ENCODE peak calls at places on chromosome 9, in four cellular contexts. L is EL; C is activated CD4-positive, alpha-beta T cell treated with anti-CD3 and anti-CD28 coated beads, Interleukin-2, amount 50 U/mL, for 24 hours; E is amygdala. K is an unnamed sample.

GRCh38 chr9:135394699-135395645 is 84.6 kb upstream of the PPP1R26 start:
- DNase-seq in L (no peak), C (no peak), E (peak; percentile 18), K (no peak)

GRCh38 chr9:97755618-97756267 is 58.6 kb upstream of the XPA start:
- DNase-seq in L (no peak), C (no peak), E (no peak), K (no peak)

GRCh38 chr9:117783828-117784227 is 79.6 kb downstream of the TLR4 start:
- DNase-seq in L (no peak), C (peak; percentile 2), E (no peak), K (no peak)

GRCh38 chr9:128020692-128021091 is 39.9 kb upstream of the EEIG1 start:
- DNase-seq in L (no peak), C (no peak), E (no peak), K (no peak)

GRCh38 chr9:125761685-125762084 is 14.5 kb downstream of the PBX3 start:
- DNase-seq in L (no peak), C (no peak), E (no peak), K (no peak)

GRCh38 chr9:131399972-131400371 is 6.1 kb downstream of the PRRC2B start:
- DNase-seq in L (peak; percentile 25), C (no peak), E (no peak), K (no peak)

GRCh38 chr9:99365233-99365980 is 143.3 kb downstream of the SEC61B start:
- DNase-seq in L (peak; percentile 85), C (no peak), E (no peak), K (peak; percentile 95)

GRCh38 chr9:102514541-102514940 is 480.6 kb upstream of the CYLC2 start:
- DNase-seq in L (no peak), C (no peak), E (no peak), K (no peak)

GRCh38 chr9:113851860-113852259 is 24.2 kb upstream of the ZNF618 start:
- DNase-seq in L (no peak), C (no peak), E (no peak), K (no peak)

GRCh38 chr9:17839744-17840143 is 260.9 kb downstream of the SH3GL2 start:
- DNase-seq in L (no peak), C (no peak), E (no peak), K (no peak)

GRCh38 chr9:110101531-110102161 is 106.3 kb downstream of the C9orf152 start:
- DNase-seq in L (no peak), C (no peak), E (no peak), K (no peak)

GRCh38 chr9:134637241-134637640 is 4.4 kb upstream of the COL5A1 start:
- DNase-seq in L (peak; percentile 28), C (no peak), E (no peak), K (peak; percentile 60)

GRCh38 chr9:19033015-19033414 is at the start of gene SAXO1:
- DNase-seq in L (no peak), C (no peak), E (no peak), K (no peak)

GRCh38 chr9:134011401-134011800 is 13.9 kb upstream of the BRD3OS start:
- DNase-seq in L (no peak), C (no peak), E (no peak), K (no peak)

GRCh38 chr9:124664143-124664542 is 107.0 kb downstream of the NR6A1 start:
- DNase-seq in L (no peak), C (no peak), E (no peak), K (no peak)